ENCODE peak calls at places on chromosomes 4 and X, in four cellular contexts. N is hepatocyte, T is WTC11, C is progenitor cell of endocrine pancreas. F is an unnamed sample.

GRCh38 chr4:119172223-119172622 is 36.6 kb downstream of the MYOZ2 start:
- DNase-seq in N (no peak), T (no peak), C (no peak), F (no peak)

GRCh38 chrX:19064175-19064574 is 58.1 kb downstream of the ADGRG2 start:
- DNase-seq in N (no peak), T (no peak), C (no peak), F (no peak)

GRCh38 chr4:39406763-39407583 is at the start of gene KLB:
- DNase-seq in N (peak; percentile 78), T (no peak), C (no peak), F (no peak)

GRCh38 chrX:114519524-114519923 is 64.4 kb upstream of the HTR2C start:
- DNase-seq in N (no peak), T (no peak), C (no peak), F (no peak)

GRCh38 chrX:125003746-125004446 is 315.8 kb upstream of the TEX13C start:
- DNase-seq in N (no peak), T (no peak), C (no peak), F (no peak)

GRCh38 chr4:38396845-38397547 is 267.0 kb upstream of the KLF3 start:
- DNase-seq in N (no peak), T (no peak), C (no peak), F (no peak)

GRCh38 chrX:7641141-7641540 is 201.8 kb upstream of the VCX start:
- DNase-seq in N (no peak), T (no peak), C (no peak), F (no peak)

GRCh38 chr4:141047228-141047884 is 85.9 kb downstream of the RNF150 start:
- DNase-seq in N (no peak), T (no peak), C (no peak), F (no peak)

GRCh38 chr4:8555716-8556115 is 24.5 kb upstream of the GPR78 start:
- DNase-seq in N (no peak), T (no peak), C (no peak), F (no peak)

GRCh38 chr4:75015627-75016026 is 82.7 kb downstream of the PARM1 start:
- DNase-seq in N (no peak), T (no peak), C (no peak), F (no peak)

GRCh38 chr4:185821029-185821419 is 9.0 kb upstream of the SORBS2 start:
- DNase-seq in N (no peak), T (no peak), C (no peak), F (no peak)

GRCh38 chr4:24651266-24651665 is 66.9 kb upstream of the DHX15 start:
- DNase-seq in N (no peak), T (no peak), C (no peak), F (no peak)

GRCh38 chrX:56764975-56765791 is 36.1 kb downstream of the NBDY start:
- DNase-seq in N (no peak), T (no peak), C (no peak), F (no peak)

GRCh38 chr4:1792832-1793495 is at the start of gene FGFR3:
- DNase-seq in N (peak; percentile 92), T (peak; percentile 78), C (peak; percentile 62), F (peak; percentile 98)

GRCh38 chr4:149884046-149884445 is 68.4 kb upstream of the IQCM start:
- DNase-seq in N (no peak), T (no peak), C (no peak), F (no peak)

GRCh38 chr4:4858527-4858926 is 938 bp upstream of the MSX1 start:
- DNase-seq in N (no peak), T (no peak), C (no peak), F (no peak)

GRCh38 chrX:124045109-124045508 is 83.6 kb downstream of the STAG2 start:
- DNase-seq in N (no peak), T (no peak), C (no peak), F (no peak)

GRCh38 chr4:4720671-4721070 is 138.8 kb upstream of the MSX1 start:
- DNase-seq in N (no peak), T (no peak), C (no peak), F (no peak)

GRCh38 chrX:110131031-110131430 is 128.1 kb downstream of the TMEM164 start:
- DNase-seq in N (no peak), T (no peak), C (no peak), F (no peak)

GRCh38 chrX:110123331-110123782 is 120.4 kb downstream of the TMEM164 start:
- DNase-seq in N (peak; percentile 48), T (no peak), C (no peak), F (no peak)

GRCh38 chrX:110120025-110120424 is 117.1 kb downstream of the TMEM164 start:
- DNase-seq in N (no peak), T (no peak), C (no peak), F (no peak)

GRCh38 chrX:110119480-110119879 is 116.6 kb downstream of the TMEM164 start:
- DNase-seq in N (no peak), T (no peak), C (no peak), F (no peak)

GRCh38 chrX:110125435-110125834 is 122.5 kb downstream of the TMEM164 start:
- DNase-seq in N (peak; percentile 15), T (peak; percentile 35), C (peak; percentile 13), F (no peak)
- TF ChIP-seq CTCF in N (peak; percentile 42), T (no peak), C (peak; percentile 54), F (peak; percentile 42)

GRCh38 chr4:147928400-147928799 is 196.5 kb downstream of the ARHGAP10 start:
- DNase-seq in N (no peak), T (no peak), C (no peak), F (no peak)

GRCh38 chr4:147933779-147934178 is 201.9 kb downstream of the ARHGAP10 start:
- DNase-seq in N (no peak), T (no peak), C (no peak), F (no peak)

GRCh38 chr4:147927377-147928137 is 195.7 kb downstream of the ARHGAP10 start:
- DNase-seq in N (no peak), T (no peak), C (no peak), F (no peak)

GRCh38 chr4:147938481-147938880 is 206.6 kb downstream of the ARHGAP10 start:
- DNase-seq in N (no peak), T (no peak), C (no peak), F (no peak)

GRCh38 chr4:147933316-147933715 is 201.4 kb downstream of the ARHGAP10 start:
- DNase-seq in N (no peak), T (no peak), C (no peak), F (no peak)
- TF ChIP-seq CTCF in N (no peak), T (no peak), C (no peak), F (peak; percentile 29)

DNA sequence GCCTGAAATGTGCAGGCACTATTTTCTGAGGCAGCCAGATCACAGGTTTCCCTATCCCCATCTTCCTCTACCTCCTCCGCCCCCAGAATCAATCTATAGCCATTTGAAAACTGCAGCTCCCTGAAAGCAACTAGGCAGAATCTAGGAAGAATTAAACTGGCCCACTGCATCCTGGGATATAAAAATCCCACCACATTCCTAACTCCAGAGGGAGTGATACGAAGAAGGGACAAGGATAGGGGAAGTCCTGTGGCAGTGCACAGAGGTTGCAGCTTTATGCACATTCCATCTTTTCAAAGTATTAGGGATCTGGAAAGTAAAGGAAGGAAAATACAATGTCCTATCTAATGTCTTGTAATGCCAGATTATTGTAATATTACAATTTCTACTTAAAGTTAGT is 18.3 kb upstream of the HERC3 start:
- DNase-seq in N (no peak), T (no peak), C (no peak), F (no peak)
- TF ChIP-seq CTCF in N (peak; percentile 24), T (no peak), C (peak; percentile 35), F (no peak)

DNA sequence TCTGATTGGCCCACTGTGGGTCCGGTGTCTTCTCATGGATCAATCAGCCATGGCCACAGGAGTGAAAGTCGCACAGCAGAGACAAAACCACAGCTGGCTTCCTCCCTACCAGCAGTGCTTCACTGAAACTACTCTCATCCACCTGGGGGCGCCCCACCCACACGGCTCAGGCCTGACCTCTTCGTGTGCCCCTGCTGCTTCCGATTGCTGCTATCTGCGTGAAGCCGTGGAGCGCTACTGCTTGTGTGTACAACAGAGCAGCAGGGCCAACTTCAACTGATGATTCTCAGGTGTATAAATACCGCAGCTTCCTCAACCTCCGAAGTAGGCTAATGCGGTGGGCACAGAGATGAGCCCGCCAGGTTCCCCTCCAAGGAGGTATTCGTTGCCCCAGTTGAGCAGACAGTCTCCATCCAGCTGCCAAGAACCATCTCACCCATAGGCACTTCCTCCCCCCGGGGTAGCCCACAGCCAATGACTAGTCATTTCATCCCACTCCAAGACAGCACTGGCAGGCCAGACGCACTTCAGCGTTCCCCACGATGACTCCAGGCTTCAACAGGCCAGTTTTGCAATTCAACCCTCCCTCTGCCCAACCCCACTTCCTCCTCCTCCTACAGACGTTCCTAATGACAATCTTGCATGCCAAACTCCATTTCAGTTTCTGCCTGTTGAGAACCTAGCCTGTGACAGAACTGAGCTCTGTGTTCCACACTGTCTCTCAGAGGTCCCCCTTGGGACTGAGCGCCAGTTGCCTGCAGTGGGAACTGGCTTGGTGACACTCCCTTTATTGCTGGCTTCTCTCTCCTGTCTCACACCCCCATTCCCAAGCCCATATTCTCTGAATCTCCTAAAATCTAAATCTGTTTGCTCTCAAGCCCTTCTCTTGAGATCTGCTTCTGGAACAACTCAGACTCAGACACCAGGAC is 41.3 kb upstream of the ATP6AP2 start:
- DNase-seq in N (peak; percentile 38), T (peak; percentile 69), C (no peak), F (no peak)
- TF ChIP-seq CTCF in N (peak; percentile 15), T (no peak), C (peak; percentile 38), F (no peak)

GRCh38 chr4:173237152-173237551 is 68.5 kb downstream of the GALNT7 start:
- DNase-seq in N (no peak), T (no peak), C (no peak), F (no peak)
- TF ChIP-seq CTCF in N (no peak), T (no peak), C (no peak), F (no peak)

GRCh38 chr4:41994461-41994860 is 4.1 kb downstream of the SLC30A9 start:
- DNase-seq in N (no peak), T (no peak), C (no peak), F (no peak)
- TF ChIP-seq CTCF in N (no peak), T (no peak), C (no peak), F (no peak)

DNA sequence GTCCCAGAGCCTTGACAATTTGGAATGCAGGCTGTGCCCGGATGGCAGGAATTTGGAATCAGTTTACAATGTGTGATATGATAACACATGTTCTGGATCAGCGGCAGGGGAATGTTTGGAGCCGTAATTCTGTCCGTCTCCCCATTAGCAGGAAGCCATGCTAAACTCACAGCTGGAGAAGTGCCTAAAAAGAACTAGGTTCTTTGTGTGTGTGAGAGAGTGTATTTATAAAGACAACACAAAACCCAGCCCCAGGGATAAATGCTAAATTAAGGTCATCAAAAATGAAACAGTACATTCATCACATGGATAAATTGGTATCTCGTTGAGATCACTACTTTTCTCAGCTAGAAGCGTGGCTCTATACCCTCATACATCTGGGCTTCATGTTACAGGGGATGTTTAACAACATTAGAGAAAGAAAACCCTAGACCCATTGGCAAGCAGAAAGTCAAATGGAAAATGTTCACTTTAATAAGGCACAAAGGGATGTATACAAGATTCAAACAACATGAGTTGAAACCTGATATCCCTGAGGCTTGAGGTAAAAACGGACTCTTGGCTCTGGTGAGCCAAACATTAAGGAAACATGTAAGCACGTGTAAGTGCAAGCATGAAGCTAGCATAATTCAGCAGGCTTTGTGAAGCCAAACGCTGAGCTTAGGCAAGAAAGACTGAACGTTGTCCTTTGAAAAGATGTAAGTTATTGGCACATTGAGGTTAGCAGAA is 18.0 kb upstream of the TMEM131L start:
- DNase-seq in N (peak; percentile 60), T (no peak), C (no peak), F (no peak)
- TF ChIP-seq CTCF in N (no peak), T (no peak), C (no peak), F (no peak)

GRCh38 chr4:87010192-87010591 is 75.4 kb downstream of the AFF1 start:
- DNase-seq in N (no peak), T (no peak), C (no peak), F (no peak)
- TF ChIP-seq CTCF in N (no peak), T (no peak), C (no peak), F (no peak)

GRCh38 chr4:98929341-98930267 is 671 bp upstream of the EIF4E start:
- DNase-seq in N (peak; percentile 73), T (peak; percentile 25), C (peak; percentile 15), F (no peak)
- TF ChIP-seq CTCF in N (no peak), T (no peak), C (no peak), F (no peak)

F was measured in D721Med.